ENCODE peak calls at places on chromosome 17, in eight cellular contexts. G, W, Z, S, V, L, Y and T are unnamed samples.

GRCh38 chr17:1568950-1569810 is 6.6 kb upstream of the PITPNA start:
- DNase-seq in G (no peak), W (no peak), Z (peak; percentile 37), S (no peak), V (no peak), L (peak; percentile 6), Y (no peak), T (no peak)

GRCh38 chr17:46756861-46757260 is 61.6 kb downstream of the WNT3 start:
- DNase-seq in G (no peak), W (no peak), Z (no peak), S (no peak), V (no peak), L (no peak), Y (no peak), T (no peak)

GRCh38 chr17:7258731-7259554 is 3.3 kb downstream of the CLDN7 start:
- DNase-seq in G (no peak), W (no peak), Z (no peak), S (no peak), V (peak; percentile 64), L (peak; percentile 38), Y (no peak), T (no peak)

GRCh38 chr17:66678827-66679226 is 156.1 kb upstream of the CACNG5 start:
- DNase-seq in G (no peak), W (no peak), Z (no peak), S (no peak), V (no peak), L (no peak), Y (no peak), T (no peak)

GRCh38 chr17:3037259-3037658 is 26.1 kb downstream of the OR1D5 start:
- DNase-seq in G (no peak), W (no peak), Z (peak; percentile 21), S (no peak), V (no peak), L (no peak), Y (no peak), T (no peak)

GRCh38 chr17:79019631-79020584 is 4.1 kb upstream of the C1QTNF1 start:
- DNase-seq in G (peak; percentile 42), W (no peak), Z (peak; percentile 68), S (peak; percentile 57), V (peak; percentile 82), L (peak; percentile 86), Y (no peak), T (peak; percentile 23)

GRCh38 chr17:80959330-80960036 is 32.2 kb upstream of the CHMP6 start:
- DNase-seq in G (no peak), W (peak; percentile 67), Z (no peak), S (no peak), V (no peak), L (peak; percentile 45), Y (no peak), T (no peak)

GRCh38 chr17:18191967-18192366 is 8.3 kb downstream of the ALKBH5 start:
- DNase-seq in G (no peak), W (no peak), Z (no peak), S (no peak), V (no peak), L (no peak), Y (no peak), T (no peak)

GRCh38 chr17:45433136-45433535 is 466 bp upstream of the ARHGAP27 start:
- DNase-seq in G (no peak), W (no peak), Z (no peak), S (no peak), V (no peak), L (peak; percentile 21), Y (no peak), T (no peak)

GRCh38 chr17:32610027-32610650 is 123.3 kb downstream of the CDK5R1 start:
- DNase-seq in G (no peak), W (no peak), Z (no peak), S (no peak), V (no peak), L (no peak), Y (no peak), T (peak; percentile 24)

GRCh38 chr17:43411820-43412529 is 13.2 kb downstream of the ARL4D start:
- DNase-seq in G (no peak), W (no peak), Z (no peak), S (no peak), V (no peak), L (no peak), Y (no peak), T (no peak)